ENCODE peak calls at places on chromosomes 7 and 10, in seven cellular contexts. O, T, M, E, F, L and B are unnamed samples.
A peak's percentile ranks its signal among the peaks of the same experiment; 100 is the strongest.

GRCh38 chr7:4833691-4834600 is 27.9 kb downstream of the PAPOLB start:
- DNase-seq in O (no peak), T (no peak), M (no peak), E (peak; percentile 58), F (no peak), L (no peak), B (no peak)

GRCh38 chr10:95896066-95896850 is 11.5 kb upstream of the CC2D2B start:
- DNase-seq in O (no peak), T (no peak), M (no peak), E (no peak), F (no peak), L (no peak), B (no peak)

GRCh38 chr10:3648179-3648975 is 136.6 kb downstream of the KLF6 start:
- DNase-seq in O (no peak), T (no peak), M (no peak), E (no peak), F (no peak), L (no peak), B (no peak)

GRCh38 chr10:42367532-42368230 is 270.7 kb downstream of the ZNF33B start:
- DNase-seq in O (peak; percentile 65), T (peak; percentile 80), M (peak; percentile 92), E (peak; percentile 84), F (no peak), L (peak; percentile 15), B (peak; percentile 78)

GRCh38 chr7:56062382-56062781 is 1.7 kb upstream of the SUMF2 start:
- DNase-seq in O (no peak), T (peak; percentile 77), M (no peak), E (no peak), F (no peak), L (no peak), B (no peak)

GRCh38 chr7:146116452-146117219 is at the start of gene CNTNAP2:
- DNase-seq in O (no peak), T (no peak), M (peak; percentile 5), E (no peak), F (peak; percentile 50), L (no peak), B (peak; percentile 5)

GRCh38 chr7:24670782-24671181 is 86.5 kb downstream of the GSDME start:
- DNase-seq in O (no peak), T (peak; percentile 11), M (no peak), E (no peak), F (no peak), L (no peak), B (no peak)

GRCh38 chr10:25745976-25746375 is 188.1 kb upstream of the MYO3A start:
- DNase-seq in O (no peak), T (no peak), M (no peak), E (no peak), F (no peak), L (no peak), B (no peak)

GRCh38 chr10:5484205-5484604 is 15.2 kb downstream of the CALML5 start:
- DNase-seq in O (no peak), T (no peak), M (no peak), E (peak; percentile 37), F (no peak), L (no peak), B (no peak)

GRCh38 chr7:1743481-1744230 is 73.6 kb downstream of the ELFN1 start:
- DNase-seq in O (no peak), T (no peak), M (no peak), E (no peak), F (no peak), L (no peak), B (no peak)

GRCh38 chr7:1740214-1740613 is 70.1 kb downstream of the ELFN1 start:
- DNase-seq in O (no peak), T (no peak), M (no peak), E (no peak), F (no peak), L (no peak), B (no peak)

GRCh38 chr7:1741246-1741645 is 71.2 kb downstream of the ELFN1 start:
- DNase-seq in O (no peak), T (no peak), M (no peak), E (no peak), F (no peak), L (no peak), B (no peak)

GRCh38 chr7:1742555-1743303 is 72.7 kb downstream of the ELFN1 start:
- DNase-seq in O (no peak), T (peak; percentile 53), M (peak; percentile 60), E (no peak), F (no peak), L (no peak), B (peak; percentile 59)

DNA sequence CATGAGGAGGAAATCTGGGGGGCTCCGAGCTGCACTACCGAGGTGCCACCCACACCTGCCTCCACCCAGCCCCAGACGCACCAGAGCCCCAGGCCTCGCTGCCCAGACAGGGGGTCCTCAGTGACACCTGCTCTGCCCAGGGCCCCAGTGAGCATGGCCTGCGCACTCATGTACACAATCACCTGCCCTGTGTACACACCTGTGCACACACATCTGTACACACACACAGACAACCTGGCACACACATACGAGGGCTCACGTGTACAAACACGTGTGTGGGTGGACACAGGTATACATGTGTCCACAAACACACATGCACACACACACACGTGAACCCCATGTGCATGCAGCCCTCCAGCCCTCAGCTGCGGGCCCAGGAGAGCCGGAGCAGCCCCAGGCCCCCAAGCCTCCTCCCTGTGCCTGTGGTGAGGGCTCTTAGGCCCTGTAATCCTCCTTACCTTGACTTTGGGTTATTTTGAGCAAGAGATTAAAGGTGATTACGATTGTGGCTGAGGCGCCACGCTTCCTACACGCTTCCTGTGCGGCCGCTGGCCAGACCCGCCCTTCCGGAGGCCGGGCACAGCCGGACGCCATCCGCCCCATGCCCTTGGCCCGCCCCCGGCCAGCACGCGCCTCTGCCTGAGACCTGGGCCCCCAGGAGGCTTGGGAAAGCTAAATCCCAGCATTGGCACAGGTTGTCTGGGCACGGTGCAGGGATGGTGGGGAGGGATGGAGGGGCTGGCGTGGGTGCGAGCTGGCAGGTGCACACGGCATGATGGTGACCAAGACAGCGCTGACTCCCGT is 71.9 kb downstream of the ELFN1 start:
- DNase-seq in O (no peak), T (no peak), M (no peak), E (no peak), F (no peak), L (no peak), B (no peak)
- TF ChIP-seq POLR2A in O (no peak), T (no peak), M (no peak), E (no peak), F (no peak), L (no peak), B (no peak)

GRCh38 chr10:86521620-86522384 is at the start of gene WAPL:
- DNase-seq in O (peak; percentile 93), T (peak; percentile 96), M (peak; percentile 97), E (peak; percentile 98), F (peak; percentile 67), L (peak; percentile 60), B (peak; percentile 95)

GRCh38 chr10:86524225-86524982 is 2.8 kb upstream of the WAPL start:
- DNase-seq in O (no peak), T (no peak), M (no peak), E (no peak), F (no peak), L (no peak), B (no peak)

GRCh38 chr10:86522385-86522855 is 828 bp upstream of the WAPL start:
- DNase-seq in O (no peak), T (no peak), M (no peak), E (no peak), F (no peak), L (no peak), B (no peak)

GRCh38 chr10:86520871-86521619 is 547 bp downstream of the WAPL start:
- DNase-seq in O (peak; percentile 33), T (peak; percentile 41), M (peak; percentile 49), E (peak; percentile 76), F (no peak), L (no peak), B (peak; percentile 42)

GRCh38 chr10:86523348-86523747 is 1.8 kb upstream of the WAPL start:
- DNase-seq in O (no peak), T (no peak), M (no peak), E (no peak), F (no peak), L (no peak), B (no peak)
- TF ChIP-seq CTCF in O (no peak), T (no peak), M (peak; percentile 19), E (no peak), F (no peak), L (no peak), B (no peak)

DNA sequence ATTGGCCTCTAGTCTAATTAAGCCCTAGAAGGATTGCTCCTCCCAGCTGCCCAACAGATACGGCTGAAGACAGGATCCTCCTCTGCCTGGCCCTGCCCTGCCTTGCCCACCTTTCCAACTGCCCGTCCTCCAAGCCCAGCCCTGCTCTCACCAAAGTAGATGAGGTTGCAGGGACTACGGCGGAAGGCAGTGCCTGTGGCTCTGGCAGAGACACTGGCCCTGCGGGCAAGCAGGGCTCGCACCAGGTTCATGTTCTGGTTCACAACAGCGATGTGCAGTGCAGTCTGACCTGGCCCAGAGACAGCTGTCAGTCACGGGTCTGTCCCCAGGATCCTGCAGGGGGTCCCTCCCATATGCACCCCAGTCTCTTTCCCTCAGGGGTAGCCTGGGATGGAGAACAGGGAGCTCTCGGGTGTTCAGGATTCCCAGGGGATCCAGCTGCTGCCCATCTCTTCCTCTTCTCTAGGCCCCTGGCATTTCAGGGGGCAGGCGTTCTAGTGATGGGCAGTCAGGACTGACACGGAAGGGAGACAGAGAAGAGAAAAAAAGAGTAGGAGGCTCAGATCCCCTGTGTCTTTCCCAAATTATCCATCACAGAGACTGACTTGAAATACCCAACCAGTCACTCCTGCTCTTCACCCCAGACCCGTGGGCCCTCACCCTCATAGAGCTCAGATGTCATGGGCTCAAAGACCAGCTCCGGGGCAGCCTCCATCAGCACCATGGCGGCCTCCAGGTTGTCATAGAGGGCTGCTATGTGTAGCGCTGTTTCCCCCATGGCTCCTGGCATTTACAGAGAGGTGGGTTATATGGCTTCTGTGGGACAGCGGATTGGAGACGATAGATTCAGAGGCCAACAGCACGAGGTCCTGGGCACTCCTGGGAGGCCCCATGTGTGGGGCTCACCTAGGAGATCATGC is 8.3 kb downstream of the TRPV6 start:
- DNase-seq in O (no peak), T (no peak), M (no peak), E (no peak), F (no peak), L (no peak), B (no peak)
- TF ChIP-seq POLR2A in O (no peak), T (no peak), M (no peak), E (no peak), F (no peak), L (no peak), B (no peak)

GRCh38 chr7:26681819-26682418 is 182.5 kb downstream of the SKAP2 start:
- DNase-seq in O (no peak), T (peak; percentile 64), M (no peak), E (no peak), F (no peak), L (no peak), B (no peak)
- TF ChIP-seq CTCF in O (peak; percentile 63), T (peak; percentile 62), M (peak; percentile 69), E (peak; percentile 58), F (no peak), L (peak; percentile 62), B (peak; percentile 14)

DNA sequence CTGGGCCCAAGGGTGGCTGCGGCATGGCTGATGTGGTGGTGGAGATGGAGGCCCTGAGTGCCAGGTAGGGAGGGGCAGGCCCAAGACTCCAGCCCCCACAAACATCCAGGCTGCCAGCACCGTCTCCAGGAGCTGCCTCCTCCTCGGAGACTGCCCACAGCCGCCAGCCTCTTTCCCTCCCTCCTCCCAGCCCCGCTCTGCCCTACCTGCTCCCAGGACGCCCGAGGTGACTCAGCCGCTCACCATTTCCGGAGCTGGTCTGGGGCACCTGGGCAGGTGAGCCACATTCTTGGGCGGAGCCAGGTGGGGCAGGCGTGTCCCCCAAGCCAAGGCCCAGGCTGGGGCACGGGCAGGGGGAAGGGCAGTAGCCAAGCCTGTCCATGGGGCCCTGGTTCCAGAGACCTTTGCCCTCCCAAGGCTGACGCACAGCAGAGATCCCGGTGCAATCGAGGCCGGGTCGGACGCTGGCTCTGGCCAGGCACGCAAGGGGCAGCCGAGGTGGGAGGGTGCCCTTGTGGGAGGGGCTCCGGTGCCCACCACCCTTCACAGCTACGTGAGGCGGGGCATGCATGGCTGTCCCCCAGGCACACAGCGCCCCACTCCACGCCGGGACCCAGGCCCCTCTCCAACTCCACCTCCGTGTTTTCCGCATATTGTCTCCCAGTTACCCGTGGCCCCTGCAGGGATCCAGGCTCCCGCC is 8.8 kb downstream of the ADAP1 start:
- DNase-seq in O (no peak), T (no peak), M (no peak), E (peak; percentile 60), F (peak; percentile 49), L (no peak), B (peak; percentile 85)
- TF ChIP-seq POLR2A in O (no peak), T (no peak), M (no peak), E (no peak), F (peak; percentile 74), L (peak; percentile 47), B (peak; percentile 61)